ENCODE peak calls at places on chromosome 20, in nine cellular contexts. One of them, this sample, is unnamed.

GRCh38 chr20:39660965-39661364 is 698.8 kb downstream of the DHX35 start:
- DNase-seq in GM12878: no peak
- DNase-seq in body of pancreas: no peak
- DNase-seq in ovary: no peak
- DNase-seq in transverse colon: no peak
- DNase-seq in IMR-90: no peak
- DNase-seq in uterus: no peak
- DNase-seq in HCT116: no peak
- DNase-seq in upper lobe of left lung: no peak
- DNase-seq in this sample: no peak

GRCh38 chr20:5073154-5074049 is 46.4 kb downstream of the PCNA start:
- DNase-seq in GM12878: no peak
- DNase-seq in body of pancreas: peak; percentile 91
- DNase-seq in ovary: peak; percentile 74
- DNase-seq in transverse colon: peak; percentile 93
- DNase-seq in IMR-90: peak; percentile 22
- DNase-seq in uterus: peak; percentile 57
- DNase-seq in HCT116: peak; percentile 69
- DNase-seq in upper lobe of left lung: peak; percentile 96
- DNase-seq in this sample: peak; percentile 93

GRCh38 chr20:34943808-34944568 is 11.6 kb downstream of the GSS start:
- DNase-seq in GM12878: no peak
- DNase-seq in body of pancreas: no peak
- DNase-seq in ovary: no peak
- DNase-seq in transverse colon: no peak
- DNase-seq in IMR-90: peak; percentile 61
- DNase-seq in uterus: no peak
- DNase-seq in HCT116: peak; percentile 16
- DNase-seq in upper lobe of left lung: no peak
- DNase-seq in this sample: no peak

GRCh38 chr20:25310921-25311728 is 63.2 kb downstream of the PYGB start:
- DNase-seq in GM12878: no peak
- DNase-seq in body of pancreas: no peak
- DNase-seq in ovary: peak; percentile 33
- DNase-seq in transverse colon: peak; percentile 5
- DNase-seq in IMR-90: peak; percentile 95
- DNase-seq in uterus: no peak
- DNase-seq in HCT116: no peak
- DNase-seq in upper lobe of left lung: peak; percentile 18
- DNase-seq in this sample: peak; percentile 32

GRCh38 chr20:21395666-21396044 is 1.7 kb downstream of the NKX2-4 start:
- DNase-seq in GM12878: no peak
- DNase-seq in body of pancreas: no peak
- DNase-seq in ovary: no peak
- DNase-seq in transverse colon: no peak
- DNase-seq in IMR-90: no peak
- DNase-seq in uterus: no peak
- DNase-seq in HCT116: no peak
- DNase-seq in upper lobe of left lung: no peak
- DNase-seq in this sample: no peak

GRCh38 chr20:13736792-13737191 is 47.9 kb downstream of the ESF1 start:
- DNase-seq in GM12878: no peak
- DNase-seq in body of pancreas: no peak
- DNase-seq in ovary: no peak
- DNase-seq in transverse colon: no peak
- DNase-seq in IMR-90: peak; percentile 81
- DNase-seq in uterus: no peak
- DNase-seq in HCT116: no peak
- DNase-seq in upper lobe of left lung: no peak
- DNase-seq in this sample: no peak

GRCh38 chr20:44979090-44979621 is 12.8 kb downstream of the STK4 start:
- DNase-seq in GM12878: peak; percentile 82
- DNase-seq in body of pancreas: peak; percentile 58
- DNase-seq in ovary: no peak
- DNase-seq in transverse colon: peak; percentile 46
- DNase-seq in IMR-90: peak; percentile 61
- DNase-seq in uterus: no peak
- DNase-seq in HCT116: no peak
- DNase-seq in upper lobe of left lung: peak; percentile 72
- DNase-seq in this sample: no peak

GRCh38 chr20:23147647-23147963 is 61.5 kb upstream of the CD93 start:
- DNase-seq in GM12878: no peak
- DNase-seq in body of pancreas: no peak
- DNase-seq in ovary: no peak
- DNase-seq in transverse colon: no peak
- DNase-seq in IMR-90: no peak
- DNase-seq in uterus: no peak
- DNase-seq in HCT116: no peak
- DNase-seq in upper lobe of left lung: no peak
- DNase-seq in this sample: no peak

GRCh38 chr20:8812818-8813217 is 256.1 kb upstream of the PLCB4 start:
- DNase-seq in GM12878: no peak
- DNase-seq in body of pancreas: peak; percentile 50
- DNase-seq in ovary: no peak
- DNase-seq in transverse colon: no peak
- DNase-seq in IMR-90: no peak
- DNase-seq in uterus: peak; percentile 15
- DNase-seq in HCT116: no peak
- DNase-seq in upper lobe of left lung: peak; percentile 31
- DNase-seq in this sample: no peak

GRCh38 chr20:44738779-44739477 is 6.7 kb upstream of the KCNK15 start:
- DNase-seq in GM12878: peak; percentile 63
- DNase-seq in body of pancreas: peak; percentile 84
- DNase-seq in ovary: peak; percentile 57
- DNase-seq in transverse colon: peak; percentile 42
- DNase-seq in IMR-90: peak; percentile 67
- DNase-seq in uterus: peak; percentile 60
- DNase-seq in HCT116: peak; percentile 89
- DNase-seq in upper lobe of left lung: peak; percentile 74
- DNase-seq in this sample: no peak

GRCh38 chr20:11207749-11208502 is 534.1 kb upstream of the JAG1 start:
- DNase-seq in GM12878: no peak
- DNase-seq in body of pancreas: peak; percentile 63
- DNase-seq in ovary: no peak
- DNase-seq in transverse colon: no peak
- DNase-seq in IMR-90: peak; percentile 44
- DNase-seq in uterus: no peak
- DNase-seq in HCT116: peak; percentile 86
- DNase-seq in upper lobe of left lung: no peak
- DNase-seq in this sample: no peak

GRCh38 chr20:13458860-13459451 is 179.8 kb downstream of the TASP1 start:
- DNase-seq in GM12878: no peak
- DNase-seq in body of pancreas: peak; percentile 16
- DNase-seq in ovary: no peak
- DNase-seq in transverse colon: peak; percentile 18
- DNase-seq in IMR-90: peak; percentile 41
- DNase-seq in uterus: no peak
- DNase-seq in HCT116: peak; percentile 13
- DNase-seq in upper lobe of left lung: peak; percentile 25
- DNase-seq in this sample: no peak

GRCh38 chr20:24468401-24469115 is 871 bp upstream of the SYNDIG1 start:
- DNase-seq in GM12878: no peak
- DNase-seq in body of pancreas: no peak
- DNase-seq in ovary: no peak
- DNase-seq in transverse colon: no peak
- DNase-seq in IMR-90: no peak
- DNase-seq in uterus: no peak
- DNase-seq in HCT116: no peak
- DNase-seq in upper lobe of left lung: no peak
- DNase-seq in this sample: no peak

DNA sequence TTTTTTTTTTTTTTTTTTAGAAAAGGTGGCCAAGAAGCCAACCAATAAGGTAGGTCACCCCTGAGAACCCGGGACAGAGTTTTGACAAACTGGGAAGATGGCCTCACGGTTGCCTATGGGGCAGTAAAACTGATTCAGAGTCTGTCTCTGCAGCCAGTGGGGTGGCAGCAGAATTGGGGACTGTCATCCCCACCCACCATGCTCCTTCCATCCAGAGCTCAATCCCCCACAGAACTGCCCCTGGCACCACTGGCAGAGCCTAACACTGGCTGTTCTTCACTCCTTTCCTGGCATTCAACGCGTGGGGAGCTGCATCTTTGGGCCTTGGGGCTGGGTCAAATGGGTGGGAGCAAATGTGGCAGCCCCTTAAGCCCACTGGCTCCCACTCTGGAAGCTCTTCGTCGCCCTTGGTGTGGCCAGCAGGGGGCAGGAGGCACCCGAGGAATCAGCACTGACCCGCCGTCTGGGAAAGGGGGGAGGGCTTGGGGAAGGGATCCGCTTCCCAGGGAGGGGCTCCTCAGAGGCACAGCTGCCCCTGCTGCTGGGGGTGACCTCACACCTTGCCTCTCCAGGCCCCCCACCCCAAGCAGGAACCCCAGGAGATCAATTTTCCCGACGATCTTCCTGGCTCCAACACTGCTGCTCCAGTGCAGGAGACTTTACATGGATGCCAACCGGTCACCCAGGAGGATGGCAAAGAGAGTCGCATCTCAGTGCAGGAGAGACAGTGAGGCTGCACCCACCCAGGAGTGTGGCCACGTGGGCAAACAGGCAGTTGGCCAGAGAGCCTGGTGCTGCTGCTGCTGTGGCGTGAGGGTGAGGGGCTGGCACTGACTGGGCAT is 10.4 kb downstream of the CD40 start:
- DNase-seq in GM12878: no peak
- DNase-seq in body of pancreas: no peak
- DNase-seq in ovary: peak; percentile 56
- DNase-seq in transverse colon: no peak
- DNase-seq in IMR-90: no peak
- DNase-seq in uterus: no peak
- DNase-seq in HCT116: no peak
- DNase-seq in upper lobe of left lung: no peak
- DNase-seq in this sample: peak; percentile 29
- TF ChIP-seq CTCF in GM12878: peak; percentile 53
- TF ChIP-seq CTCF in body of pancreas: peak; percentile 49
- TF ChIP-seq CTCF in ovary: peak; percentile 32
- TF ChIP-seq CTCF in transverse colon: peak; percentile 40
- TF ChIP-seq CTCF in IMR-90: peak; percentile 46
- TF ChIP-seq CTCF in uterus: peak; percentile 15
- TF ChIP-seq CTCF in HCT116: peak; percentile 78
- TF ChIP-seq CTCF in upper lobe of left lung: no peak
- TF ChIP-seq CTCF in this sample: peak; percentile 46

GRCh38 chr20:60365063-60365640 is 406.9 kb downstream of the CDH26 start:
- DNase-seq in GM12878: no peak
- DNase-seq in body of pancreas: no peak
- DNase-seq in ovary: no peak
- DNase-seq in transverse colon: no peak
- DNase-seq in IMR-90: no peak
- DNase-seq in uterus: no peak
- DNase-seq in HCT116: no peak
- DNase-seq in upper lobe of left lung: no peak
- DNase-seq in this sample: no peak
- TF ChIP-seq POLR2A in GM12878: no peak
- TF ChIP-seq POLR2A in body of pancreas: no peak
- TF ChIP-seq POLR2A in ovary: no peak
- TF ChIP-seq POLR2A in transverse colon: no peak
- TF ChIP-seq POLR2A in IMR-90: no peak
- TF ChIP-seq POLR2A in uterus: no peak
- TF ChIP-seq POLR2A in HCT116: no peak
- TF ChIP-seq POLR2A in upper lobe of left lung: no peak
- TF ChIP-seq POLR2A in this sample: no peak

GRCh38 chr20:3396492-3396891 is 11.0 kb downstream of the DNAAF9 start:
- DNase-seq in GM12878: no peak
- DNase-seq in body of pancreas: no peak
- DNase-seq in ovary: no peak
- DNase-seq in transverse colon: no peak
- DNase-seq in IMR-90: no peak
- DNase-seq in uterus: no peak
- DNase-seq in HCT116: no peak
- DNase-seq in upper lobe of left lung: no peak
- DNase-seq in this sample: no peak
- H3K27me3 ChIP-seq in GM12878: no peaks in the 10 kb centered on the region
- H3K27me3 ChIP-seq in body of pancreas: no peaks in the 10 kb centered on the region
- H3K27me3 ChIP-seq in ovary: no peaks in the 10 kb centered on the region
- H3K27me3 ChIP-seq in transverse colon: peaks cover 3% of the 10 kb centered on the region
- H3K27me3 ChIP-seq in IMR-90: no peaks in the 10 kb centered on the region
- H3K27me3 ChIP-seq in uterus: no peaks in the 10 kb centered on the region
- H3K27me3 ChIP-seq in HCT116: no peaks in the 10 kb centered on the region
- H3K27me3 ChIP-seq in upper lobe of left lung: no peaks in the 10 kb centered on the region
- H3K27me3 ChIP-seq in this sample: no peaks in the 10 kb centered on the region

GRCh38 chr20:36812601-36813000 is 39.0 kb upstream of the DSN1 start:
- DNase-seq in GM12878: no peak
- DNase-seq in body of pancreas: no peak
- DNase-seq in ovary: no peak
- DNase-seq in transverse colon: no peak
- DNase-seq in IMR-90: no peak
- DNase-seq in uterus: no peak
- DNase-seq in HCT116: no peak
- DNase-seq in upper lobe of left lung: no peak
- DNase-seq in this sample: no peak

GRCh38 chr20:36817496-36817895 is 43.9 kb upstream of the DSN1 start:
- DNase-seq in GM12878: no peak
- DNase-seq in body of pancreas: no peak
- DNase-seq in ovary: no peak
- DNase-seq in transverse colon: no peak
- DNase-seq in IMR-90: no peak
- DNase-seq in uterus: no peak
- DNase-seq in HCT116: no peak
- DNase-seq in upper lobe of left lung: no peak
- DNase-seq in this sample: no peak

GRCh38 chr20:36813784-36814136 is 40.2 kb upstream of the DSN1 start:
- DNase-seq in GM12878: no peak
- DNase-seq in body of pancreas: no peak
- DNase-seq in ovary: no peak
- DNase-seq in transverse colon: no peak
- DNase-seq in IMR-90: no peak
- DNase-seq in uterus: no peak
- DNase-seq in HCT116: no peak
- DNase-seq in upper lobe of left lung: no peak
- DNase-seq in this sample: no peak

GRCh38 chr20:36818185-36818584 is 44.6 kb upstream of the DSN1 start:
- DNase-seq in GM12878: no peak
- DNase-seq in body of pancreas: no peak
- DNase-seq in ovary: no peak
- DNase-seq in transverse colon: no peak
- DNase-seq in IMR-90: no peak
- DNase-seq in uterus: no peak
- DNase-seq in HCT116: no peak
- DNase-seq in upper lobe of left lung: no peak
- DNase-seq in this sample: no peak

DNA sequence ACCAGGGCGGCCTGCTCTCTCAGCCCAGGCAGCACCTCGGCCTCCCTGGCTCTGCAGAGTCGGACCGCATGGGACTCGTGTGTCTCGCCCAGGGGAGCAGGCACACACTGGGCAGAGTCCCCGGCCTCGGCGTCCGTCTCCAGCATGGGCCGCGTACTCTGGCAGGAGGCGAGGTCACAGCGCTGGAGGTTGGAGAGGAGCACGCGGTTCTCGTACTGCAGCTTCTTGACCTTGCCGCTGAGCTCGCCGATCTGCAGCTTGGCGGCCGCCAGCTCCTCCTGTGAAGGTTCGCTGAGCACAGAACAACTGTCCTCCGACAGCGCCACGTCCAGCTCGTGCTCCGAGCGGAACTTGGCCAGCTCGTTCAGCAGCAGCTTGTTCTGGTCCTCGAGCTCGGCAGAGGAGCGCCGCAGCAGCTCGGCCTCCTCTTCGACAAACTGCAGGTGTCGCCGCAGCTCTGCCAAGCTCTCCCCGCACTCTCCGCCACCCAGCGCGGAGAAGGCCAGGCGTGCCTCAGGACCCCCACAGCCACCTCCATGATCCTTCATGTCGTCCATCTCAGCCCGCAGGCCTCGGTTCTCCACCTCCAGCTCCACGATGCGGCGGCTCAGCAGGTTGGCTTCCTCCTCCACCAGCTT is 42.0 kb upstream of the DSN1 start:
- DNase-seq in GM12878: no peak
- DNase-seq in body of pancreas: no peak
- DNase-seq in ovary: no peak
- DNase-seq in transverse colon: no peak
- DNase-seq in IMR-90: no peak
- DNase-seq in uterus: no peak
- DNase-seq in HCT116: no peak
- DNase-seq in upper lobe of left lung: no peak
- DNase-seq in this sample: no peak
- TF ChIP-seq CTCF in GM12878: no peak
- TF ChIP-seq CTCF in body of pancreas: no peak
- TF ChIP-seq CTCF in ovary: no peak
- TF ChIP-seq CTCF in transverse colon: no peak
- TF ChIP-seq CTCF in IMR-90: no peak
- TF ChIP-seq CTCF in uterus: no peak
- TF ChIP-seq CTCF in HCT116: no peak
- TF ChIP-seq CTCF in upper lobe of left lung: no peak
- TF ChIP-seq CTCF in this sample: no peak

This sample was measured in right lobe of liver.